ENCODE peak calls at places on chromosomes 1 and 21, in seven cellular contexts. L is NCI-H510A treated with DMSO at 0.1 percent for 48 hours; S is stimulated activated CD8-positive, alpha-beta memory T cell treated with anti-CD3 and anti-CD28 coated beads, Interleukin-7, amount 100 ng/mL, for 24 hours; X is omental fat pad; G is head of caudate nucleus; B is left kidney; M is activated CD8-positive, alpha-beta T cell treated with anti-CD3 and anti-CD28 coated beads for 36 hours. K is an unnamed sample.

GRCh38 chr1:201999625-202000238 is 10.7 kb upstream of the ELF3 start:
- DNase-seq in L (peak), S (no peak), X (no peak), G (peak), B (peak), M (peak), K (no peak)

GRCh38 chr1:168091063-168091462 is 45.7 kb downstream of the GPR161 start:
- DNase-seq in L (no peak), S (no peak), X (no peak), G (no peak), B (no peak), M (no peak), K (peak)

GRCh38 chr1:22452401-22452963 is 831 bp downstream of the ZBTB40 start:
- DNase-seq in L (peak), S (no peak), X (no peak), G (peak), B (no peak), M (peak), K (no peak)

GRCh38 chr1:94951509-94952208 is 24.7 kb upstream of the CNN3 start:
- DNase-seq in L (no peak), S (no peak), X (no peak), G (no peak), B (no peak), M (no peak), K (no peak)

GRCh38 chr1:61887076-61887867 is 145.0 kb downstream of the PATJ start:
- DNase-seq in L (peak), S (no peak), X (no peak), G (no peak), B (peak), M (no peak), K (no peak)

GRCh38 chr1:226951286-226952120 is 11.4 kb downstream of the COQ8A start:
- DNase-seq in L (no peak), S (no peak), X (no peak), G (no peak), B (no peak), M (no peak), K (no peak)

GRCh38 chr1:4276238-4276637 is 376.2 kb upstream of the C1orf174 start:
- DNase-seq in L (no peak), S (no peak), X (no peak), G (no peak), B (peak), M (no peak), K (no peak)

GRCh38 chr1:117838911-117839310 is 90.5 kb downstream of the GDAP2 start:
- DNase-seq in L (no peak), S (no peak), X (no peak), G (no peak), B (no peak), M (no peak), K (no peak)

GRCh38 chr1:55069280-55069679 is 29.9 kb downstream of the PCSK9 start:
- DNase-seq in L (no peak), S (no peak), X (no peak), G (no peak), B (no peak), M (no peak), K (no peak)

GRCh38 chr1:154425172-154425571 is 20.0 kb downstream of the IL6R start:
- DNase-seq in L (no peak), S (no peak), X (no peak), G (no peak), B (no peak), M (no peak), K (no peak)

GRCh38 chr1:199956005-199956404 is 71.5 kb upstream of the NR5A2 start:
- DNase-seq in L (no peak), S (no peak), X (no peak), G (no peak), B (no peak), M (no peak), K (no peak)

GRCh38 chr1:10502206-10502605 is 27.5 kb downstream of the PEX14 start:
- DNase-seq in L (no peak), S (no peak), X (no peak), G (no peak), B (no peak), M (no peak), K (no peak)

GRCh38 chr1:161200992-161201827 is 957 bp upstream of the NDUFS2 start:
- DNase-seq in L (no peak), S (no peak), X (peak), G (peak), B (peak), M (no peak), K (no peak)

GRCh38 chr1:94280541-94280940 is 43.2 kb upstream of the ARHGAP29 start:
- DNase-seq in L (no peak), S (no peak), X (no peak), G (no peak), B (no peak), M (no peak), K (no peak)

GRCh38 chr1:21077085-21077484 is 99.6 kb downstream of the EIF4G3 start:
- DNase-seq in L (no peak), S (no peak), X (no peak), G (no peak), B (no peak), M (no peak), K (no peak)

GRCh38 chr1:26530898-26531598 is 1.5 kb downstream of the RPS6KA1 start:
- DNase-seq in L (peak), S (no peak), X (no peak), G (no peak), B (peak), M (no peak), K (peak)

GRCh38 chr1:181090653-181091126 is 2.2 kb downstream of the IER5 start:
- DNase-seq in L (peak), S (no peak), X (no peak), G (no peak), B (peak), M (peak), K (no peak)

GRCh38 chr1:29453502-29454240 is 217.3 kb downstream of the PTPRU start:
- DNase-seq in L (peak), S (no peak), X (no peak), G (no peak), B (peak), M (peak), K (peak)

GRCh38 chr1:204506969-204507316 is 9.3 kb upstream of the MDM4 start:
- DNase-seq in L (peak), S (peak), X (peak), G (peak), B (peak), M (peak), K (peak)

GRCh38 chr21:43613755-43614638 is 45.3 kb downstream of the HSF2BP start:
- DNase-seq in L (no peak), S (no peak), X (no peak), G (no peak), B (no peak), M (no peak), K (no peak)

GRCh38 chr1:193241132-193241827 is 54.9 kb upstream of the B3GALT2 start:
- DNase-seq in L (no peak), S (no peak), X (no peak), G (no peak), B (no peak), M (peak), K (no peak)

K was measured in H1.